ENCODE peak calls at places on chromosomes 3 and 15, in eight cellular contexts. One of them, this sample, is unnamed.

GRCh38 chr3:130968231-130968630 is 58.4 kb downstream of the ASTE1 start:
- DNase-seq in AG04449: no peak
- DNase-seq in BJ: no peak
- DNase-seq in choroid plexus epithelial cell: peak; percentile 69
- DNase-seq in pancreas: no peak
- DNase-seq in fibroblast of mammary gland: no peak
- DNase-seq in A549: no peak
- DNase-seq in epithelial cell of esophagus: no peak
- DNase-seq in this sample: no peak

GRCh38 chr15:44726568-44727461 is 9.5 kb upstream of the TRIM69 start:
- DNase-seq in AG04449: peak; percentile 76
- DNase-seq in A549: peak; percentile 35
- DNase-seq in fibroblast of mammary gland: peak; percentile 96
- DNase-seq in epithelial cell of esophagus: peak; percentile 86
- DNase-seq in pancreas: no peak
- DNase-seq in choroid plexus epithelial cell: peak; percentile 98
- DNase-seq in BJ: peak; percentile 73
- DNase-seq in this sample: peak; percentile 97

GRCh38 chr15:40912478-40912877 is 16.7 kb upstream of the DLL4 start:
- DNase-seq in AG04449: no peak
- DNase-seq in fibroblast of mammary gland: no peak
- DNase-seq in choroid plexus epithelial cell: no peak
- DNase-seq in A549: no peak
- DNase-seq in BJ: no peak
- DNase-seq in pancreas: no peak
- DNase-seq in epithelial cell of esophagus: no peak
- DNase-seq in this sample: no peak

GRCh38 chr3:15616053-15616452 is 14.5 kb downstream of the BTD start:
- DNase-seq in AG04449: no peak
- DNase-seq in BJ: no peak
- DNase-seq in pancreas: no peak
- DNase-seq in epithelial cell of esophagus: peak; percentile 46
- DNase-seq in choroid plexus epithelial cell: peak; percentile 83
- DNase-seq in fibroblast of mammary gland: peak; percentile 69
- DNase-seq in A549: no peak
- DNase-seq in this sample: no peak

GRCh38 chr3:194575484-194576210 is 57.6 kb downstream of the TMEM44 start:
- DNase-seq in choroid plexus epithelial cell: peak; percentile 80
- DNase-seq in pancreas: peak; percentile 7
- DNase-seq in AG04449: no peak
- DNase-seq in A549: peak; percentile 35
- DNase-seq in BJ: no peak
- DNase-seq in fibroblast of mammary gland: peak; percentile 96
- DNase-seq in epithelial cell of esophagus: peak; percentile 72
- DNase-seq in this sample: no peak

GRCh38 chr15:48333553-48333952 is 2.3 kb downstream of the DUT start:
- DNase-seq in A549: no peak
- DNase-seq in BJ: no peak
- DNase-seq in fibroblast of mammary gland: no peak
- DNase-seq in epithelial cell of esophagus: no peak
- DNase-seq in AG04449: no peak
- DNase-seq in pancreas: no peak
- DNase-seq in choroid plexus epithelial cell: no peak
- DNase-seq in this sample: no peak

GRCh38 chr15:44566176-44566575 is 29.2 kb downstream of the EIF3J start:
- DNase-seq in pancreas: no peak
- DNase-seq in epithelial cell of esophagus: no peak
- DNase-seq in choroid plexus epithelial cell: no peak
- DNase-seq in A549: no peak
- DNase-seq in fibroblast of mammary gland: no peak
- DNase-seq in AG04449: no peak
- DNase-seq in BJ: no peak
- DNase-seq in this sample: no peak

GRCh38 chr3:160618363-160618762 is 53.0 kb upstream of the KPNA4 start:
- DNase-seq in pancreas: peak; percentile 29
- DNase-seq in epithelial cell of esophagus: peak; percentile 52
- DNase-seq in fibroblast of mammary gland: no peak
- DNase-seq in AG04449: no peak
- DNase-seq in choroid plexus epithelial cell: peak; percentile 16
- DNase-seq in BJ: no peak
- DNase-seq in A549: no peak
- DNase-seq in this sample: no peak

GRCh38 chr3:153162513-153163348 is 705 bp downstream of the RAP2B start:
- DNase-seq in epithelial cell of esophagus: peak; percentile 48
- DNase-seq in fibroblast of mammary gland: peak; percentile 31
- DNase-seq in choroid plexus epithelial cell: peak; percentile 50
- DNase-seq in BJ: no peak
- DNase-seq in A549: no peak
- DNase-seq in pancreas: peak; percentile 76
- DNase-seq in AG04449: no peak
- DNase-seq in this sample: no peak

GRCh38 chr3:79086514-79086913 is 681.3 kb downstream of the ROBO1 start:
- DNase-seq in A549: peak; percentile 21
- DNase-seq in fibroblast of mammary gland: peak; percentile 62
- DNase-seq in pancreas: no peak
- DNase-seq in choroid plexus epithelial cell: peak; percentile 80
- DNase-seq in BJ: no peak
- DNase-seq in AG04449: peak; percentile 5
- DNase-seq in epithelial cell of esophagus: peak; percentile 70
- DNase-seq in this sample: peak; percentile 5

GRCh38 chr3:8776406-8776805 is 7.0 kb upstream of the OXTR start:
- DNase-seq in fibroblast of mammary gland: peak; percentile 79
- DNase-seq in choroid plexus epithelial cell: peak; percentile 92
- DNase-seq in epithelial cell of esophagus: peak; percentile 20
- DNase-seq in pancreas: no peak
- DNase-seq in A549: no peak
- DNase-seq in BJ: peak; percentile 68
- DNase-seq in AG04449: peak; percentile 77
- DNase-seq in this sample: no peak

GRCh38 chr3:188240189-188240981 is 86.4 kb downstream of the LPP start:
- DNase-seq in BJ: no peak
- DNase-seq in epithelial cell of esophagus: no peak
- DNase-seq in fibroblast of mammary gland: no peak
- DNase-seq in choroid plexus epithelial cell: no peak
- DNase-seq in pancreas: no peak
- DNase-seq in A549: no peak
- DNase-seq in AG04449: no peak
- DNase-seq in this sample: no peak

GRCh38 chr3:165852710-165853109 is 15.5 kb upstream of the BCHE start:
- DNase-seq in AG04449: no peak
- DNase-seq in pancreas: no peak
- DNase-seq in choroid plexus epithelial cell: peak; percentile 33
- DNase-seq in epithelial cell of esophagus: no peak
- DNase-seq in BJ: no peak
- DNase-seq in fibroblast of mammary gland: peak; percentile 11
- DNase-seq in A549: no peak
- DNase-seq in this sample: no peak

GRCh38 chr15:89333011-89333860 is 1.4 kb downstream of the POLG start:
- DNase-seq in A549: no peak
- DNase-seq in BJ: no peak
- DNase-seq in epithelial cell of esophagus: no peak
- DNase-seq in choroid plexus epithelial cell: no peak
- DNase-seq in AG04449: no peak
- DNase-seq in pancreas: no peak
- DNase-seq in fibroblast of mammary gland: no peak
- DNase-seq in this sample: no peak

GRCh38 chr3:123884258-123884831 is at the start of gene MYLK:
- DNase-seq in A549: peak; percentile 83
- DNase-seq in fibroblast of mammary gland: peak; percentile 81
- DNase-seq in BJ: peak; percentile 85
- DNase-seq in AG04449: peak; percentile 42
- DNase-seq in choroid plexus epithelial cell: peak; percentile 91
- DNase-seq in pancreas: peak; percentile 83
- DNase-seq in epithelial cell of esophagus: peak; percentile 71
- DNase-seq in this sample: no peak

GRCh38 chr15:40999190-40999589 is 45.9 kb downstream of the CHAC1 start:
- DNase-seq in BJ: peak; percentile 60
- DNase-seq in AG04449: no peak
- DNase-seq in pancreas: no peak
- DNase-seq in choroid plexus epithelial cell: peak; percentile 79
- DNase-seq in A549: peak; percentile 39
- DNase-seq in fibroblast of mammary gland: peak; percentile 85
- DNase-seq in epithelial cell of esophagus: peak; percentile 97
- DNase-seq in this sample: no peak

GRCh38 chr3:52171577-52172261 is 17.5 kb upstream of the POC1A start:
- DNase-seq in choroid plexus epithelial cell: peak; percentile 51
- DNase-seq in BJ: no peak
- DNase-seq in pancreas: no peak
- DNase-seq in AG04449: peak; percentile 28
- DNase-seq in A549: peak; percentile 33
- DNase-seq in epithelial cell of esophagus: peak; percentile 65
- DNase-seq in fibroblast of mammary gland: peak; percentile 58
- DNase-seq in this sample: no peak

GRCh38 chr3:60517134-60517533 is 734.1 kb downstream of the FHIT start:
- DNase-seq in fibroblast of mammary gland: no peak
- DNase-seq in AG04449: no peak
- DNase-seq in pancreas: no peak
- DNase-seq in choroid plexus epithelial cell: no peak
- DNase-seq in epithelial cell of esophagus: no peak
- DNase-seq in BJ: no peak
- DNase-seq in A549: no peak
- DNase-seq in this sample: no peak

DNA sequence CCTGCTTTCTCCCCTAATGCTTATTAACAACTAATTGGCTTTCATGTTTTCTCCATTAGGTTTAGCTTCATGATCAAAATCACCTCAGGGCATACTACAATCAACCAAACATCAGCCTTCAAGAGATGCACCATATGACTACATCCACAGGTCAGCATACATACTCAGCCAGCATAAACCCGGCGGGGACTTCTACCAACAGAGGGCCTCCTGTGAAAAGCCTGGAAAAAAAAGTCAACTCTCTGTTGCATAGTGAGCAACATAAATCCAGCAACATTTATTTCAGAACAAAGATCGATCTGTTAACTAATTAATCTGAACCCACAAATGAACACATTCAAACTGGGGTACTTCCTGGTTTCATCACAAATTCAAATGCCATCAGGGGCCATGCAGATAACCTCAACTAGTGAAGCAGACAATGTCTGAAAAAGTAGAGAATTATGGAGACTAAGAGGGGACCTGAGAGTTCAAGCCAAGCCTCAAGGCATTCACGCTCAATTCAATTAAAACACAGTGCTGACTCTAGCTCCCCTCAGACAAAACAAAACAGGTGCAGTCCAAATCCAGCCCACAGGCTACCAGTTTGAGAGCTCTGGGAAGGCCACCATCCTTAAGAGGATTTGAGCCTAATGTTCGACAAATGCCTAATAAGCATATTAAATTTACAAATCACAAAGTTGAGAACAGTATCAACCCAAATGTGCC is 124.5 kb downstream of the MAGI1 start:
- DNase-seq in AG04449: no peak
- DNase-seq in fibroblast of mammary gland: no peak
- DNase-seq in A549: no peak
- DNase-seq in choroid plexus epithelial cell: peak; percentile 50
- DNase-seq in pancreas: no peak
- DNase-seq in epithelial cell of esophagus: no peak
- DNase-seq in BJ: no peak
- DNase-seq in this sample: no peak
- TF ChIP-seq CTCF in AG04449: peak; percentile 18
- TF ChIP-seq CTCF in fibroblast of mammary gland: peak; percentile 20
- TF ChIP-seq CTCF in A549: no peak
- TF ChIP-seq CTCF in choroid plexus epithelial cell: peak; percentile 61
- TF ChIP-seq CTCF in pancreas: no peak
- TF ChIP-seq CTCF in epithelial cell of esophagus: peak; percentile 16
- TF ChIP-seq CTCF in BJ: peak; percentile 14
- TF ChIP-seq CTCF in this sample: no peak

GRCh38 chr15:58555168-58556027 is 123.6 kb downstream of the LIPC start:
- DNase-seq in epithelial cell of esophagus: no peak
- DNase-seq in AG04449: no peak
- DNase-seq in fibroblast of mammary gland: no peak
- DNase-seq in choroid plexus epithelial cell: no peak
- DNase-seq in A549: no peak
- DNase-seq in BJ: no peak
- DNase-seq in pancreas: no peak
- DNase-seq in this sample: no peak

GRCh38 chr15:58552505-58553364 is 120.9 kb downstream of the LIPC start:
- DNase-seq in A549: no peak
- DNase-seq in pancreas: no peak
- DNase-seq in fibroblast of mammary gland: peak; percentile 62
- DNase-seq in choroid plexus epithelial cell: no peak
- DNase-seq in epithelial cell of esophagus: no peak
- DNase-seq in AG04449: no peak
- DNase-seq in BJ: no peak
- DNase-seq in this sample: no peak

GRCh38 chr15:58551764-58552504 is 120.1 kb downstream of the LIPC start:
- DNase-seq in fibroblast of mammary gland: peak; percentile 98
- DNase-seq in BJ: peak; percentile 78
- DNase-seq in A549: no peak
- DNase-seq in pancreas: no peak
- DNase-seq in choroid plexus epithelial cell: peak; percentile 97
- DNase-seq in epithelial cell of esophagus: peak; percentile 78
- DNase-seq in AG04449: peak; percentile 76
- DNase-seq in this sample: no peak

GRCh38 chr15:58554758-58555157 is 123.0 kb downstream of the LIPC start:
- DNase-seq in choroid plexus epithelial cell: no peak
- DNase-seq in A549: no peak
- DNase-seq in pancreas: no peak
- DNase-seq in BJ: no peak
- DNase-seq in fibroblast of mammary gland: no peak
- DNase-seq in epithelial cell of esophagus: no peak
- DNase-seq in AG04449: no peak
- DNase-seq in this sample: no peak

GRCh38 chr15:58553365-58553918 is 121.7 kb downstream of the LIPC start:
- DNase-seq in A549: no peak
- DNase-seq in epithelial cell of esophagus: no peak
- DNase-seq in BJ: no peak
- DNase-seq in choroid plexus epithelial cell: no peak
- DNase-seq in AG04449: no peak
- DNase-seq in fibroblast of mammary gland: no peak
- DNase-seq in pancreas: no peak
- DNase-seq in this sample: no peak
- H3K4me3 ChIP-seq in A549: no peak overlapping the region
- H3K4me3 ChIP-seq in epithelial cell of esophagus: no peak overlapping the region
- H3K4me3 ChIP-seq in BJ: no peak overlapping the region
- H3K4me3 ChIP-seq in choroid plexus epithelial cell: no peak overlapping the region
- H3K4me3 ChIP-seq in AG04449: no peak overlapping the region
- H3K4me3 ChIP-seq in fibroblast of mammary gland: no peak overlapping the region
- H3K4me3 ChIP-seq in pancreas: no peak overlapping the region
- H3K4me3 ChIP-seq in this sample: no peak overlapping the region

GRCh38 chr15:60932051-60932915 is 296.8 kb downstream of the RORA start:
- DNase-seq in pancreas: no peak
- DNase-seq in choroid plexus epithelial cell: peak; percentile 45
- DNase-seq in fibroblast of mammary gland: peak; percentile 72
- DNase-seq in AG04449: peak; percentile 21
- DNase-seq in BJ: no peak
- DNase-seq in A549: peak; percentile 35
- DNase-seq in epithelial cell of esophagus: peak; percentile 96
- DNase-seq in this sample: no peak
- TF ChIP-seq CTCF in pancreas: no peak
- TF ChIP-seq CTCF in choroid plexus epithelial cell: no peak
- TF ChIP-seq CTCF in fibroblast of mammary gland: no peak
- TF ChIP-seq CTCF in AG04449: no peak
- TF ChIP-seq CTCF in BJ: no peak
- TF ChIP-seq CTCF in A549: peak; percentile 22
- TF ChIP-seq CTCF in epithelial cell of esophagus: peak; percentile 72
- TF ChIP-seq CTCF in this sample: peak; percentile 55

DNA sequence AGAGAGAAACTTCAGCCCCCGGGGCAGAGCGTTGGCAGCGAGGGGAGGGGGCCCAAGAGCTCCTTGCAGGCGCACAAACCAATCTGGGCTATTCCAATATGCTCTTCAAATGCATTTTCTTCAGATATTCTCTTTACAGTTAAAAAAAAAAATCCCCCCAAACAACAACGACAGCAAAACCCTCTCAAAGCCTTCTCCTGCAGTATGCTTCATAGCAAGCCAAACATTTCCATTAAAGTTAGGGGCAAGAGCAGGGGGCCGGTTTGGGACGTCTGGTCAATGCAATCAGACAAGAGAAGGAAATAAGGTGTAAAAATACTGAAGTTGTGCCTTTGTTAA is 237 bp upstream of the CTXND1 start:
- DNase-seq in BJ: no peak
- DNase-seq in A549: no peak
- DNase-seq in choroid plexus epithelial cell: no peak
- DNase-seq in fibroblast of mammary gland: no peak
- DNase-seq in pancreas: no peak
- DNase-seq in epithelial cell of esophagus: no peak
- DNase-seq in AG04449: no peak
- DNase-seq in this sample: no peak
- H3K4me3 ChIP-seq in BJ: no peak overlapping the region
- H3K4me3 ChIP-seq in A549: peak overlapping the region; percentile 49
- H3K4me3 ChIP-seq in choroid plexus epithelial cell: no peak overlapping the region
- H3K4me3 ChIP-seq in fibroblast of mammary gland: no peak overlapping the region
- H3K4me3 ChIP-seq in pancreas: peak overlapping the region; percentile 46
- H3K4me3 ChIP-seq in epithelial cell of esophagus: no peak overlapping the region
- H3K4me3 ChIP-seq in AG04449: peak overlapping the region; percentile 18
- H3K4me3 ChIP-seq in this sample: no peak overlapping the region

This sample was measured in GM12864.